ENCODE peak calls at places on chromosome 4, in seven cellular contexts. One of them, this sample, is unnamed. For H3K27me3, the result is how much of the 10 kb centered on the place peaks cover.

GRCh38 chr4:63218837-63219236 is 1190.4 kb downstream of the TECRL start:
- DNase-seq in fibroblast of lung: no peak
- DNase-seq in lower lobe of right lung: no peak
- DNase-seq in left ventricle myocardium inferior: no peak
- DNase-seq in heart left ventricle: no peak
- DNase-seq in right atrium auricular region: no peak
- DNase-seq in bronchial epithelial cell: no peak
- DNase-seq in this sample: no peak

GRCh38 chr4:185518069-185518468 is 17.2 kb downstream of the PDLIM3 start:
- DNase-seq in fibroblast of lung: no peak
- DNase-seq in lower lobe of right lung: no peak
- DNase-seq in left ventricle myocardium inferior: no peak
- DNase-seq in heart left ventricle: no peak
- DNase-seq in right atrium auricular region: no peak
- DNase-seq in bronchial epithelial cell: no peak
- DNase-seq in this sample: no peak

GRCh38 chr4:2698951-2699505 is 57.1 kb downstream of the TNIP2 start:
- DNase-seq in fibroblast of lung: no peak
- DNase-seq in lower lobe of right lung: no peak
- DNase-seq in left ventricle myocardium inferior: no peak
- DNase-seq in heart left ventricle: no peak
- DNase-seq in right atrium auricular region: no peak
- DNase-seq in bronchial epithelial cell: no peak
- DNase-seq in this sample: peak

GRCh38 chr4:37549003-37549402 is 137.2 kb downstream of the RELL1 start:
- DNase-seq in fibroblast of lung: peak
- DNase-seq in lower lobe of right lung: no peak
- DNase-seq in left ventricle myocardium inferior: no peak
- DNase-seq in heart left ventricle: no peak
- DNase-seq in right atrium auricular region: no peak
- DNase-seq in bronchial epithelial cell: peak
- DNase-seq in this sample: no peak

GRCh38 chr4:103718993-103719319 is 829 bp downstream of the TACR3 start:
- DNase-seq in fibroblast of lung: no peak
- DNase-seq in lower lobe of right lung: no peak
- DNase-seq in left ventricle myocardium inferior: no peak
- DNase-seq in heart left ventricle: no peak
- DNase-seq in right atrium auricular region: no peak
- DNase-seq in bronchial epithelial cell: no peak
- DNase-seq in this sample: no peak

GRCh38 chr4:38868055-38868965 is 704 bp downstream of the FAM114A1 start:
- DNase-seq in fibroblast of lung: peak
- DNase-seq in lower lobe of right lung: peak
- DNase-seq in left ventricle myocardium inferior: peak
- DNase-seq in heart left ventricle: peak
- DNase-seq in right atrium auricular region: no peak
- DNase-seq in bronchial epithelial cell: peak
- DNase-seq in this sample: peak

GRCh38 chr4:84493092-84493850 is 5.8 kb downstream of the NKX6-1 start:
- DNase-seq in fibroblast of lung: peak
- DNase-seq in lower lobe of right lung: no peak
- DNase-seq in left ventricle myocardium inferior: no peak
- DNase-seq in heart left ventricle: no peak
- DNase-seq in right atrium auricular region: no peak
- DNase-seq in bronchial epithelial cell: no peak
- DNase-seq in this sample: no peak

GRCh38 chr4:151184523-151185458 is 85.4 kb downstream of the RPS3A start:
- DNase-seq in fibroblast of lung: peak
- DNase-seq in lower lobe of right lung: no peak
- DNase-seq in left ventricle myocardium inferior: no peak
- DNase-seq in heart left ventricle: no peak
- DNase-seq in right atrium auricular region: no peak
- DNase-seq in bronchial epithelial cell: peak
- DNase-seq in this sample: no peak

GRCh38 chr4:81164623-81165416 is 50.2 kb downstream of the PRKG2 start:
- DNase-seq in fibroblast of lung: peak
- DNase-seq in lower lobe of right lung: no peak
- DNase-seq in left ventricle myocardium inferior: no peak
- DNase-seq in heart left ventricle: no peak
- DNase-seq in right atrium auricular region: no peak
- DNase-seq in bronchial epithelial cell: peak
- DNase-seq in this sample: no peak

GRCh38 chr4:106809083-106809482 is 227.0 kb downstream of the DKK2 start:
- DNase-seq in fibroblast of lung: peak
- DNase-seq in lower lobe of right lung: no peak
- DNase-seq in left ventricle myocardium inferior: no peak
- DNase-seq in heart left ventricle: no peak
- DNase-seq in right atrium auricular region: no peak
- DNase-seq in bronchial epithelial cell: peak
- DNase-seq in this sample: no peak

GRCh38 chr4:175531405-175532091 is 280.5 kb downstream of the GPM6A start:
- DNase-seq in fibroblast of lung: peak
- DNase-seq in lower lobe of right lung: no peak
- DNase-seq in left ventricle myocardium inferior: no peak
- DNase-seq in heart left ventricle: no peak
- DNase-seq in right atrium auricular region: no peak
- DNase-seq in bronchial epithelial cell: peak
- DNase-seq in this sample: no peak

GRCh38 chr4:179817317-179817716 is 2375.1 kb upstream of the AGA start:
- DNase-seq in fibroblast of lung: no peak
- DNase-seq in lower lobe of right lung: no peak
- DNase-seq in left ventricle myocardium inferior: no peak
- DNase-seq in heart left ventricle: no peak
- DNase-seq in right atrium auricular region: no peak
- DNase-seq in bronchial epithelial cell: no peak
- DNase-seq in this sample: no peak

GRCh38 chr4:181855307-181855706 is 387.9 kb upstream of the TENM3 start:
- DNase-seq in fibroblast of lung: peak
- DNase-seq in lower lobe of right lung: no peak
- DNase-seq in left ventricle myocardium inferior: no peak
- DNase-seq in heart left ventricle: no peak
- DNase-seq in right atrium auricular region: no peak
- DNase-seq in bronchial epithelial cell: peak
- DNase-seq in this sample: no peak

GRCh38 chr4:175412161-175412560 is 399.9 kb downstream of the GPM6A start:
- DNase-seq in fibroblast of lung: no peak
- DNase-seq in lower lobe of right lung: no peak
- DNase-seq in left ventricle myocardium inferior: no peak
- DNase-seq in heart left ventricle: no peak
- DNase-seq in right atrium auricular region: no peak
- DNase-seq in bronchial epithelial cell: peak
- DNase-seq in this sample: no peak

GRCh38 chr4:47913858-47914218 is 545 bp downstream of the NFXL1 start:
- DNase-seq in fibroblast of lung: no peak
- DNase-seq in lower lobe of right lung: peak
- DNase-seq in left ventricle myocardium inferior: peak
- DNase-seq in heart left ventricle: peak
- DNase-seq in right atrium auricular region: no peak
- DNase-seq in bronchial epithelial cell: peak
- DNase-seq in this sample: no peak

GRCh38 chr4:1413687-1414479 is 7.6 kb upstream of the NKX1-1 start:
- DNase-seq in fibroblast of lung: no peak
- DNase-seq in lower lobe of right lung: peak
- DNase-seq in left ventricle myocardium inferior: no peak
- DNase-seq in heart left ventricle: no peak
- DNase-seq in right atrium auricular region: peak
- DNase-seq in bronchial epithelial cell: no peak
- DNase-seq in this sample: peak
- H3K27me3 ChIP-seq in fibroblast of lung: under half
- H3K27me3 ChIP-seq in lower lobe of right lung: half or more
- H3K27me3 ChIP-seq in left ventricle myocardium inferior: half or more
- H3K27me3 ChIP-seq in heart left ventricle: half or more
- H3K27me3 ChIP-seq in right atrium auricular region: under half
- H3K27me3 ChIP-seq in bronchial epithelial cell: under half
- H3K27me3 ChIP-seq in this sample: under half

DNA sequence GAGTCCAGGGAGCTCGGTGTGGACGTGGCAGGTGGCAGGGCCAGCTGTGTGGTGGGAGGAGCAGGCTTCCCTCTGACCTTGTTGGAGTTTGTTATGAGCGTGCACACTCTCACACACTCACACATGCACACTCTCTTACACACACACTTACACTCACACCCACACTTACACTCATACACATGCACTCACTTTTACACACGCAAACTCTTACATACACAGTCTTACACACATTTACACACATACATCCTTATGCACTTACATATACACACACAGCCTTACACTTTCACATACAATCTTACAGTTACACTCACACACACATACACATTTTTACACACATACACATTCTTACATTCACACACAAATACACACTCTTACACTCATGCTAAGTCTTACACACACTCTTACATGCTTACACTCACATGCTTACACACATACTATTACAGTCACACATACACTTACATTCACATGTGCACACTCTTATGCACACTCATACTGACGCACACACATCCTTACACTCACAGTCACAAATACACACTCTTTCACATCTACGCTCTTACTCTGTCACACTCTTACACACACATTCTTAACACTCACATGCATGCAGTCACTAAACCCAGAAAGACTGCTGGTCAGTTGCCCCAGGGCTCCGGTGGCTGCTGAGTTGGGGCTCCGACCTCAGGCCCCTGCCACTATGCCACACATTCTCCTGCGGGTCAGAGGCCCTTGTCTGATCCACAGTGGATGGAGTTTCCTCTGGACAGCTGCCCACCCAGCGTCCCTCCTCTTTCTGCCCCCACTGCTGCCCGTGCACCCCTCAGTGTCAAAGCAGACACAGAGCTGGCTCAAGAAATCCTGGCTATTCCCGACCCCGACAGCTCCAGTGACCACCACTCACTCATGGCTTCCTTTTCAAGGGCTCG is 95.8 kb downstream of the ADRA2C start:
- DNase-seq in fibroblast of lung: no peak
- DNase-seq in lower lobe of right lung: peak
- DNase-seq in left ventricle myocardium inferior: no peak
- DNase-seq in heart left ventricle: no peak
- DNase-seq in right atrium auricular region: no peak
- DNase-seq in bronchial epithelial cell: no peak
- DNase-seq in this sample: no peak
- H3K4me3 ChIP-seq in fibroblast of lung: no peak
- H3K4me3 ChIP-seq in lower lobe of right lung: no peak
- H3K4me3 ChIP-seq in left ventricle myocardium inferior: no peak
- H3K4me3 ChIP-seq in heart left ventricle: no peak
- H3K4me3 ChIP-seq in right atrium auricular region: no peak
- H3K4me3 ChIP-seq in bronchial epithelial cell: no peak
- H3K4me3 ChIP-seq in this sample: no peak

GRCh38 chr4:4859010-4859798 is at the start of gene MSX1:
- DNase-seq in fibroblast of lung: peak
- DNase-seq in lower lobe of right lung: peak
- DNase-seq in left ventricle myocardium inferior: peak
- DNase-seq in heart left ventricle: peak
- DNase-seq in right atrium auricular region: peak
- DNase-seq in bronchial epithelial cell: peak
- DNase-seq in this sample: peak
- H3K27me3 ChIP-seq in fibroblast of lung: under half
- H3K27me3 ChIP-seq in lower lobe of right lung: half or more
- H3K27me3 ChIP-seq in left ventricle myocardium inferior: half or more
- H3K27me3 ChIP-seq in heart left ventricle: half or more
- H3K27me3 ChIP-seq in right atrium auricular region: half or more
- H3K27me3 ChIP-seq in bronchial epithelial cell: half or more
- H3K27me3 ChIP-seq in this sample: under half

DNA sequence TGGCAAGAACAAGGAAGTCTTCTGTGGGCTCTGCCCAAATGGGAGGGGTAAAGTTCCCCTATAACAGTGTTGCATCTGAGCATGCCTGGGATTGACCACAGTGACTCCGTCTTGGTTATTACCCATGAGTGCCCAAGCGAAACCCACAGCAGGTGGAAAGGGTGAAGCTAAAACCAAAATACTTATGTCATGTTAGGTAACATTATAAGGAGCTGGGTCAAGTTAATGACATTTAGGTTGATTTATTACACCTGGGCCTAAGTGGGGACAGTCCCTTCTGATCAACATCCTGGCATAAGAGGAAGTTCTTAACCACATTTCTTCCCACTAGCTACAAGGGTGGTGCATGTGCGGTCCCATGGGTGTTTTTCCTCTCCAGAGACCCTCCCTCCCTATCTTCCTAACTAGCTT is 1.3 kb upstream of the ZNF732 start:
- DNase-seq in fibroblast of lung: no peak
- DNase-seq in lower lobe of right lung: no peak
- DNase-seq in left ventricle myocardium inferior: no peak
- DNase-seq in heart left ventricle: no peak
- DNase-seq in right atrium auricular region: no peak
- DNase-seq in bronchial epithelial cell: no peak
- DNase-seq in this sample: no peak
- H3K4me3 ChIP-seq in fibroblast of lung: no peak
- H3K4me3 ChIP-seq in lower lobe of right lung: no peak
- H3K4me3 ChIP-seq in left ventricle myocardium inferior: no peak
- H3K4me3 ChIP-seq in heart left ventricle: no peak
- H3K4me3 ChIP-seq in right atrium auricular region: no peak
- H3K4me3 ChIP-seq in bronchial epithelial cell: no peak
- H3K4me3 ChIP-seq in this sample: no peak

DNA sequence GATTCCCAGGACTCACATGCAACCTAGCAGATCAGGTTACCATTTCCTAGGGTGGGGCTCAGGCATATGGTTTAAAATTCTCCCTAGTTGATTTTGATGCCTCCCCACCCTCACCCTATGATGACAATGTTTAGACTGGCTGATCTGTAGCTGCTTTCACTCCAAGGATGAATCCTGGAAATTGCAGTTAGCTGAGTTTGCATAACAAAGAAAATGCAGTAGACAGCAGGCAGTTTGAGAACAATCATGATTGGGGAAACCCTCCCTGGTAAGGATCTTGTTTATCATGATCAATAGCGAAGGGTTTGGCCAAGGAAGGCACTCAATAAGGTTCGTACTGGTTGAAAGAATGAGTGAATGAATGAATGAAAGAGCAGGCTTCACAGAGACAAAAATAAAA is 2.1 kb downstream of the ZNF518B start:
- DNase-seq in fibroblast of lung: no peak
- DNase-seq in lower lobe of right lung: no peak
- DNase-seq in left ventricle myocardium inferior: no peak
- DNase-seq in heart left ventricle: no peak
- DNase-seq in right atrium auricular region: no peak
- DNase-seq in bronchial epithelial cell: no peak
- DNase-seq in this sample: no peak
- H3K27me3 ChIP-seq in fibroblast of lung: under half
- H3K27me3 ChIP-seq in lower lobe of right lung: under half
- H3K27me3 ChIP-seq in left ventricle myocardium inferior: under half
- H3K27me3 ChIP-seq in heart left ventricle: under half
- H3K27me3 ChIP-seq in right atrium auricular region: under half
- H3K27me3 ChIP-seq in bronchial epithelial cell: under half
- H3K27me3 ChIP-seq in this sample: under half

GRCh38 chr4:17817027-17817426 is 6.2 kb downstream of the NCAPG start:
- DNase-seq in fibroblast of lung: peak
- DNase-seq in lower lobe of right lung: no peak
- DNase-seq in left ventricle myocardium inferior: no peak
- DNase-seq in heart left ventricle: no peak
- DNase-seq in right atrium auricular region: no peak
- DNase-seq in bronchial epithelial cell: peak
- DNase-seq in this sample: no peak
- H3K4me3 ChIP-seq in fibroblast of lung: no peak
- H3K4me3 ChIP-seq in lower lobe of right lung: no peak
- H3K4me3 ChIP-seq in left ventricle myocardium inferior: no peak
- H3K4me3 ChIP-seq in heart left ventricle: no peak
- H3K4me3 ChIP-seq in right atrium auricular region: no peak
- H3K4me3 ChIP-seq in bronchial epithelial cell: no peak
- H3K4me3 ChIP-seq in this sample: no peak

This sample was measured in tibial artery.